ENCODE peak calls at places on chromosomes 3 and 15, in eight cellular contexts. S is hepatocyte, T is suprapubic skin, X is IMR-90, Z is breast epithelium, Q is astrocyte, U is neural progenitor cell, F is OCI-LY7. A is an unnamed sample. For H3K4me1, the result is how much of the 10 kb centered on the place peaks cover.

GRCh38 chr3:174325834-174326705 is 533.1 kb upstream of the NAALADL2 start:
- DNase-seq in S (no peak), T (no peak), X (peak), Z (no peak), Q (peak), U (no peak), F (no peak), A (no peak)

GRCh38 chr15:68383161-68384074 is 48.5 kb downstream of the ITGA11 start:
- DNase-seq in S (peak), T (peak), X (peak), Z (no peak), Q (no peak), U (peak), F (peak), A (no peak)

GRCh38 chr3:23325466-23326065 is 122.4 kb downstream of the UBE2E2 start:
- DNase-seq in S (no peak), T (no peak), X (no peak), Z (no peak), Q (no peak), U (no peak), F (peak), A (no peak)

GRCh38 chr3:151226088-151226563 is 23.1 kb upstream of the GPR171 start:
- DNase-seq in S (peak), T (no peak), X (peak), Z (no peak), Q (peak), U (no peak), F (no peak), A (no peak)

GRCh38 chr15:39623550-39623931 is 42.7 kb downstream of the THBS1 start:
- DNase-seq in S (no peak), T (no peak), X (no peak), Z (no peak), Q (no peak), U (no peak), F (peak), A (no peak)

GRCh38 chr3:131147534-131147933 is 120.9 kb downstream of the NEK11 start:
- DNase-seq in S (no peak), T (no peak), X (no peak), Z (no peak), Q (peak), U (no peak), F (no peak), A (no peak)

GRCh38 chr3:197305854-197306253 is 7.4 kb upstream of the DLG1 start:
- DNase-seq in S (no peak), T (no peak), X (peak), Z (no peak), Q (peak), U (no peak), F (peak), A (no peak)

GRCh38 chr3:50714953-50715352 is 40.2 kb downstream of the DOCK3 start:
- DNase-seq in S (peak), T (no peak), X (no peak), Z (no peak), Q (no peak), U (no peak), F (no peak), A (no peak)

GRCh38 chr3:127438371-127438770 is 150.5 kb upstream of the PRR20G start:
- DNase-seq in S (no peak), T (no peak), X (no peak), Z (no peak), Q (no peak), U (no peak), F (no peak), A (no peak)

DNA sequence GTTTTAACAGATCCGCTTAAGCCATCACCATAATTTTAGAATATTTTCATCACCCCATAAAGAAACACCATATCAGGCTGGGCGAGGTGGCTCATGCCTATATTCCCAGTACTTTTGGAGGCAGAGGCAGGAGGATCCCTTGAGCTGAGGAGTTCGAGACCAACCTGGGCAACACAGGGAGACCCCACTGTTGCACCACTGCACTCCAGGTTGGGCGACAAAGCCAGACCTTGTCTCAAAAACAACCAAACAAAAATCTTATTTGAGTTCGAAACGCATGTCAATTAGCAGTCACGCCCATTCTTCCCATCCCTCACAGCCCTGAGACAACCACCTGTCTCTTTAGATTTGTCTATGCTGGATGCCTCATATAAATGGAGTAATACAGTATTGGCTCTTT is 119.9 kb downstream of the KLF13 start:
- DNase-seq in S (no peak), T (no peak), X (no peak), Z (no peak), Q (no peak), U (no peak), F (no peak), A (no peak)
- TF ChIP-seq CTCF in S (no peak), T (no peak), X (no peak), Z (no peak), Q (no peak), U (no peak), F (no peak), A (no peak)

GRCh38 chr15:48627260-48627969 is 18.1 kb downstream of the FBN1 start:
- DNase-seq in S (no peak), T (no peak), X (peak), Z (no peak), Q (peak), U (peak), F (no peak), A (no peak)
- H3K4me3 ChIP-seq in S (no peak), T (no peak), X (no peak), Z (no peak), Q (no peak), U (no peak), F (no peak), A (peak)

GRCh38 chr15:50879016-50879415 is 29.5 kb upstream of the AP4E1 start:
- DNase-seq in S (no peak), T (no peak), X (no peak), Z (no peak), Q (no peak), U (no peak), F (peak), A (no peak)

GRCh38 chr15:50873935-50874353 is 34.5 kb upstream of the AP4E1 start:
- DNase-seq in S (no peak), T (no peak), X (no peak), Z (no peak), Q (no peak), U (no peak), F (no peak), A (no peak)

GRCh38 chr15:50876989-50877360 is 31.5 kb upstream of the AP4E1 start:
- DNase-seq in S (peak), T (peak), X (peak), Z (peak), Q (peak), U (peak), F (peak), A (peak)

GRCh38 chr15:50872832-50873231 is 35.7 kb upstream of the AP4E1 start:
- DNase-seq in S (no peak), T (no peak), X (no peak), Z (no peak), Q (no peak), U (no peak), F (no peak), A (no peak)

GRCh38 chr15:50876260-50876988 is 32.1 kb upstream of the AP4E1 start:
- DNase-seq in S (no peak), T (no peak), X (no peak), Z (no peak), Q (no peak), U (no peak), F (no peak), A (no peak)
- H3K4me1 ChIP-seq in S (under half), T (under half), X (under half), Z (under half), Q (under half), U (under half), F (under half), A (under half)

GRCh38 chr3:20646425-20646824 is 460.4 kb upstream of the SGO1 start:
- DNase-seq in S (no peak), T (no peak), X (no peak), Z (no peak), Q (no peak), U (no peak), F (no peak), A (no peak)

GRCh38 chr3:20648294-20648693 is 462.3 kb upstream of the SGO1 start:
- DNase-seq in S (no peak), T (no peak), X (peak), Z (no peak), Q (peak), U (no peak), F (no peak), A (no peak)

GRCh38 chr3:20648921-20649381 is 462.9 kb upstream of the SGO1 start:
- DNase-seq in S (no peak), T (no peak), X (peak), Z (no peak), Q (peak), U (no peak), F (no peak), A (no peak)

GRCh38 chr3:20657566-20657965 is 471.6 kb upstream of the SGO1 start:
- DNase-seq in S (no peak), T (no peak), X (no peak), Z (no peak), Q (no peak), U (no peak), F (no peak), A (no peak)

GRCh38 chr3:20652249-20652648 is 466.2 kb upstream of the SGO1 start:
- DNase-seq in S (no peak), T (no peak), X (no peak), Z (no peak), Q (no peak), U (no peak), F (no peak), A (no peak)
- TF ChIP-seq CTCF in S (no peak), T (no peak), X (no peak), Z (no peak), Q (no peak), U (no peak), F (no peak), A (no peak)

GRCh38 chr3:85903434-85903833 is 944.6 kb downstream of the CADM2 start:
- DNase-seq in S (no peak), T (no peak), X (no peak), Z (no peak), Q (no peak), U (peak), F (no peak), A (no peak)
- H3K4me3 ChIP-seq in S (no peak), T (no peak), X (no peak), Z (no peak), Q (no peak), U (no peak), F (no peak), A (no peak)

GRCh38 chr15:75204340-75205063 is 2.8 kb downstream of the C15orf39 start:
- DNase-seq in S (peak), T (peak), X (peak), Z (peak), Q (peak), U (peak), F (peak), A (peak)

GRCh38 chr15:75202251-75203016 is 752 bp downstream of the C15orf39 start:
- DNase-seq in S (peak), T (peak), X (peak), Z (peak), Q (peak), U (peak), F (peak), A (peak)

GRCh38 chr15:75203908-75204263 is 2.2 kb downstream of the C15orf39 start:
- DNase-seq in S (no peak), T (no peak), X (no peak), Z (no peak), Q (no peak), U (no peak), F (peak), A (no peak)

GRCh38 chr15:75201609-75202250 is at the start of gene C15orf39:
- DNase-seq in S (peak), T (no peak), X (peak), Z (peak), Q (no peak), U (peak), F (peak), A (no peak)

GRCh38 chr15:75203017-75203907 is 1.6 kb downstream of the C15orf39 start:
- DNase-seq in S (no peak), T (no peak), X (peak), Z (no peak), Q (no peak), U (peak), F (peak), A (no peak)
- H3K4me1 ChIP-seq in S (under half), T (half or more), X (under half), Z (under half), Q (under half), U (under half), F (half or more), A (under half)

GRCh38 chr3:60755094-60755493 is 496.2 kb downstream of the FHIT start:
- DNase-seq in S (no peak), T (no peak), X (no peak), Z (no peak), Q (no peak), U (peak), F (no peak), A (no peak)
- TF ChIP-seq CTCF in S (no peak), T (no peak), X (no peak), Z (no peak), Q (no peak), U (peak), F (no peak), A (no peak)

GRCh38 chr15:92653836-92654524 is 1.6 kb downstream of the FAM174B start:
- DNase-seq in S (peak), T (no peak), X (no peak), Z (no peak), Q (no peak), U (peak), F (no peak), A (no peak)

GRCh38 chr15:92656089-92656488 is 514 bp upstream of the FAM174B start:
- DNase-seq in S (no peak), T (no peak), X (no peak), Z (no peak), Q (no peak), U (peak), F (no peak), A (no peak)

GRCh38 chr15:92655178-92655995 is at the start of gene FAM174B:
- DNase-seq in S (peak), T (no peak), X (no peak), Z (no peak), Q (peak), U (peak), F (no peak), A (no peak)

GRCh38 chr15:92653366-92653765 is 2.2 kb downstream of the FAM174B start:
- DNase-seq in S (no peak), T (no peak), X (no peak), Z (no peak), Q (no peak), U (no peak), F (no peak), A (no peak)

DNA sequence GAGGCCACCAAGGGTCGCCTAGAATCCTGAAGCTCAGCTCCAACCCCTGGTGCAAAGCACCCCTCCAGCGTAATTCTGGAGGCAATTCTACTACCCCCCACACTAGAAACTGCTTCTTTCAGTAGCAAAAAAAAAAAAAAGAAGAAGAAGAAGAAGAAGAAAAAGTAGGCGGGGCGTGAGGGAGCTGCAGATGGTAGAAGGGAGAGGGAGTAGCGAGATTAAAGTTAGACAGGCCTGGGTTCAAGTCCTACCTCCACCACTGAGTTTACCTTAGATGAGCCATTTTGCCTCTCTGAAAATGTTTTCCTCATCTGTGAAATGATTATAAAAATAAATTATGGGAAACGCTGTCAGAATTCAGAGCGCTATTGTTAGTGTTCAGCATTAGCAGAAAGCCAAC is 913 bp downstream of the FAM174B start:
- DNase-seq in S (no peak), T (no peak), X (no peak), Z (no peak), Q (no peak), U (no peak), F (no peak), A (no peak)
- H3K4me3 ChIP-seq in S (peak), T (peak), X (no peak), Z (peak), Q (no peak), U (peak), F (no peak), A (peak)

GRCh38 chr3:13346481-13347389 is 73.4 kb downstream of the NUP210 start:
- DNase-seq in S (no peak), T (no peak), X (no peak), Z (no peak), Q (no peak), U (peak), F (no peak), A (no peak)

GRCh38 chr3:13348100-13348499 is 72.0 kb downstream of the NUP210 start:
- DNase-seq in S (no peak), T (no peak), X (no peak), Z (no peak), Q (no peak), U (no peak), F (no peak), A (no peak)

GRCh38 chr3:13345772-13346171 is 74.3 kb downstream of the NUP210 start:
- DNase-seq in S (no peak), T (no peak), X (no peak), Z (no peak), Q (no peak), U (no peak), F (no peak), A (no peak)

GRCh38 chr3:13348671-13349396 is 71.3 kb downstream of the NUP210 start:
- DNase-seq in S (no peak), T (no peak), X (peak), Z (no peak), Q (no peak), U (peak), F (no peak), A (no peak)

GRCh38 chr3:13347390-13347966 is 72.6 kb downstream of the NUP210 start:
- DNase-seq in S (peak), T (no peak), X (peak), Z (no peak), Q (no peak), U (peak), F (no peak), A (no peak)
- H3K4me1 ChIP-seq in S (under half), T (under half), X (under half), Z (under half), Q (under half), U (half or more), F (under half), A (under half)

GRCh38 chr3:53109822-53110771 is 20.1 kb downstream of the RFT1 start:
- DNase-seq in S (peak), T (no peak), X (peak), Z (no peak), Q (no peak), U (peak), F (peak), A (no peak)
- TF ChIP-seq CTCF in S (peak), T (peak), X (peak), Z (peak), Q (peak), U (peak), F (peak), A (no peak)